ENCODE peak calls at places on chromosomes 16 and 17, in seven cellular contexts. J is kidney tubule cell; R is stimulated activated CD4-positive, alpha-beta T cell treated with anti-CD3 and anti-CD28 coated beads, Interleukin-1b, Interleukin-23, amount 100 ng/mL, for 48 hours; X is progenitor cell of endocrine pancreas; W is SHP77 treated with DMSO at 0.1 percent for 48 hours; T is NCI-H446 treated with DMSO at 0.1 percent for 48 hours; G is RWPE1. D is an unnamed sample.

GRCh38 chr16:84144301-84144858 is 597 bp downstream of the HSDL1 start:
- DNase-seq in J (peak), R (peak), X (peak), W (no peak), T (no peak), G (peak), D (no peak)

GRCh38 chr16:1991135-1991551 is 1.4 kb downstream of the SYNGR3 start:
- DNase-seq in J (peak), R (peak), X (no peak), W (no peak), T (no peak), G (no peak), D (no peak)

GRCh38 chr17:63698886-63699637 is 863 bp downstream of the LIMD2 start:
- DNase-seq in J (peak), R (peak), X (peak), W (no peak), T (no peak), G (no peak), D (no peak)

GRCh38 chr17:31469959-31470358 is 78.5 kb downstream of the RAB11FIP4 start:
- DNase-seq in J (no peak), R (no peak), X (no peak), W (no peak), T (no peak), G (no peak), D (no peak)

GRCh38 chr17:39938140-39938869 is 10.8 kb downstream of the LRRC3C start:
- DNase-seq in J (peak), R (no peak), X (no peak), W (no peak), T (no peak), G (no peak), D (no peak)

GRCh38 chr16:2516391-2517240 is 2.9 kb downstream of the ATP6V0C start:
- DNase-seq in J (peak), R (no peak), X (no peak), W (no peak), T (no peak), G (no peak), D (no peak)

GRCh38 chr17:55549140-55549539 is 37.9 kb upstream of the SMIM36 start:
- DNase-seq in J (no peak), R (no peak), X (no peak), W (no peak), T (no peak), G (no peak), D (no peak)

GRCh38 chr16:58515125-58515870 is at the start of gene SETD6:
- DNase-seq in J (peak), R (peak), X (peak), W (peak), T (peak), G (peak), D (peak)

GRCh38 chr17:19022747-19023146 is 18.2 kb upstream of the FAM83G start:
- DNase-seq in J (no peak), R (no peak), X (no peak), W (no peak), T (no peak), G (no peak), D (no peak)

GRCh38 chr16:11398851-11399250 is 53.6 kb downstream of the RMI2 start:
- DNase-seq in J (no peak), R (no peak), X (no peak), W (no peak), T (no peak), G (no peak), D (no peak)

GRCh38 chr16:80014241-80014939 is 413.9 kb upstream of the MAF start:
- DNase-seq in J (peak), R (no peak), X (no peak), W (no peak), T (no peak), G (no peak), D (no peak)

GRCh38 chr17:28582513-28582912 is 5.8 kb upstream of the ALDOC start:
- DNase-seq in J (no peak), R (no peak), X (no peak), W (no peak), T (no peak), G (no peak), D (no peak)

GRCh38 chr17:79752175-79752574 is 21.4 kb downstream of the ENPP7 start:
- DNase-seq in J (no peak), R (peak), X (no peak), W (no peak), T (no peak), G (no peak), D (no peak)

GRCh38 chr17:56815711-56816110 is 18.0 kb downstream of the C17orf67 start:
- DNase-seq in J (no peak), R (no peak), X (no peak), W (no peak), T (no peak), G (no peak), D (no peak)

GRCh38 chr17:31156326-31156725 is 61.5 kb downstream of the NF1 start:
- DNase-seq in J (no peak), R (no peak), X (no peak), W (no peak), T (no peak), G (no peak), D (no peak)

GRCh38 chr16:3007957-3008748 is 4.6 kb upstream of the CLDN9 start:
- DNase-seq in J (no peak), R (no peak), X (no peak), W (no peak), T (no peak), G (no peak), D (no peak)

GRCh38 chr17:17384961-17385360 is 81.8 kb downstream of the NT5M start:
- DNase-seq in J (no peak), R (no peak), X (no peak), W (no peak), T (no peak), G (no peak), D (no peak)

GRCh38 chr17:3598078-3598477 is 11.1 kb downstream of the TRPV1 start:
- DNase-seq in J (no peak), R (no peak), X (no peak), W (no peak), T (no peak), G (no peak), D (no peak)

GRCh38 chr17:2551928-2552327 is 40.2 kb upstream of the METTL16 start:
- DNase-seq in J (no peak), R (no peak), X (no peak), W (no peak), T (no peak), G (no peak), D (no peak)

GRCh38 chr16:62077998-62078397 is 41.8 kb upstream of the CDH8 start:
- DNase-seq in J (no peak), R (no peak), X (no peak), W (peak), T (no peak), G (no peak), D (no peak)

GRCh38 chr16:47858333-47859067 is 297.3 kb downstream of the ABCC12 start:
- DNase-seq in J (peak), R (no peak), X (no peak), W (no peak), T (peak), G (no peak), D (no peak)